ENCODE peak calls at places on chromosomes 4 and X, in eight cellular contexts. M is T-helper 17 cell; P is stimulated activated CD4-positive, alpha-beta T cell treated with anti-CD3 and anti-CD28 coated beads, Interleukin-15, amount 100 ng/mL, for 1 hour; B is NCI-H1092 treated with DMSO at 0.1 percent for 48 hours; W is CD8-positive, alpha-beta memory T cell; D is stomach; F is lower lobe of right lung; S is activated CD4-positive, alpha-beta memory T cell treated with anti-CD3 and anti-CD28 coated beads, Interleukin-2, amount 10 ng/mL, durations not matched to agents 7 days and 5 days. H is an unnamed sample.

GRCh38 chrX:46218373-46218772 is 326.8 kb downstream of the ZNF674 start:
- DNase-seq in M (no peak), P (no peak), B (no peak), W (no peak), D (no peak), F (no peak), S (no peak), H (no peak)

GRCh38 chr4:73998040-73999011 is at the start of gene CXCL5:
- DNase-seq in M (no peak), P (no peak), B (no peak), W (no peak), D (peak), F (peak), S (no peak), H (no peak)

GRCh38 chr4:98474408-98474844 is 184.0 kb downstream of the TSPAN5 start:
- DNase-seq in M (no peak), P (no peak), B (no peak), W (no peak), D (no peak), F (no peak), S (no peak), H (no peak)

GRCh38 chr4:121072080-121072835 is at the start of gene NDNF:
- DNase-seq in M (peak), P (no peak), B (no peak), W (peak), D (no peak), F (peak), S (peak), H (no peak)

GRCh38 chr4:72568959-72569718 is at the start of gene ADAMTS3:
- DNase-seq in M (no peak), P (no peak), B (peak), W (no peak), D (peak), F (peak), S (no peak), H (no peak)

GRCh38 chr4:118904418-118904817 is 15.8 kb downstream of the SYNPO2 start:
- DNase-seq in M (no peak), P (no peak), B (peak), W (no peak), D (no peak), F (no peak), S (no peak), H (no peak)

GRCh38 chr4:56049428-56050212 is 100.9 kb downstream of the CEP135 start:
- DNase-seq in M (no peak), P (no peak), B (peak), W (no peak), D (no peak), F (peak), S (peak), H (no peak)

GRCh38 chr4:124757121-124757520 is 44.6 kb upstream of the ANKRD50 start:
- DNase-seq in M (no peak), P (no peak), B (no peak), W (no peak), D (no peak), F (no peak), S (no peak), H (no peak)

GRCh38 chrX:65993915-65994460 is 45.9 kb downstream of the VSIG4 start:
- DNase-seq in M (no peak), P (no peak), B (no peak), W (no peak), D (no peak), F (no peak), S (no peak), H (no peak)

H was measured in central memory CD8-positive, alpha-beta T cell.